ENCODE peak calls at places on chromosomes 5 and 9, in eight cellular contexts. O, P, B, E, M, V, S and Y are unnamed samples.

GRCh38 chr5:71782771-71783770 is 64.0 kb downstream of the CARTPT start:
- DNase-seq in P (peak; percentile 91), M (no peak), E (peak; percentile 85), S (peak; percentile 80), V (peak; percentile 69), B (no peak), O (peak; percentile 86), Y (peak; percentile 80)

GRCh38 chr9:75855509-75855908 is 35.0 kb upstream of the PCSK5 start:
- DNase-seq in O (no peak), S (no peak), V (no peak), P (no peak), B (no peak), M (peak; percentile 12), E (no peak), Y (no peak)

GRCh38 chr9:69047331-69047730 is 11.8 kb downstream of the FXN start:
- DNase-seq in M (no peak), S (no peak), B (no peak), V (no peak), P (no peak), O (no peak), E (no peak), Y (no peak)

GRCh38 chr5:170330568-170331054 is 33.0 kb upstream of the LCP2 start:
- DNase-seq in V (no peak), E (no peak), M (no peak), B (no peak), S (no peak), P (no peak), O (no peak), Y (peak; percentile 69)

GRCh38 chr9:98410185-98410697 is 154.8 kb upstream of the TBC1D2 start:
- DNase-seq in V (no peak), O (no peak), E (no peak), B (no peak), S (peak; percentile 22), P (no peak), M (no peak), Y (no peak)

GRCh38 chr9:16730162-16730561 is 140.3 kb downstream of the BNC2 start:
- DNase-seq in M (no peak), V (no peak), O (no peak), S (no peak), E (no peak), B (no peak), P (no peak), Y (no peak)

GRCh38 chr9:88772602-88773001 is 218.7 kb upstream of the S1PR3 start:
- DNase-seq in E (no peak), P (no peak), M (no peak), V (no peak), B (no peak), O (no peak), S (no peak), Y (no peak)

GRCh38 chr9:137064027-137064879 is 6.1 kb downstream of the SAPCD2 start:
- DNase-seq in O (no peak), M (no peak), V (peak; percentile 77), B (no peak), P (peak; percentile 81), E (no peak), S (peak; percentile 77), Y (no peak)

GRCh38 chr9:137085918-137086530 is 761 bp upstream of the MAN1B1 start:
- DNase-seq in P (no peak), M (no peak), V (peak; percentile 44), B (peak; percentile 40), E (peak; percentile 90), O (peak; percentile 65), S (peak; percentile 63), Y (no peak)

GRCh38 chr5:127076730-127077129 is 3.4 kb upstream of the C5orf63 start:
- DNase-seq in V (no peak), E (peak; percentile 66), S (no peak), O (no peak), M (peak; percentile 84), P (no peak), B (peak; percentile 50), Y (no peak)

DNA sequence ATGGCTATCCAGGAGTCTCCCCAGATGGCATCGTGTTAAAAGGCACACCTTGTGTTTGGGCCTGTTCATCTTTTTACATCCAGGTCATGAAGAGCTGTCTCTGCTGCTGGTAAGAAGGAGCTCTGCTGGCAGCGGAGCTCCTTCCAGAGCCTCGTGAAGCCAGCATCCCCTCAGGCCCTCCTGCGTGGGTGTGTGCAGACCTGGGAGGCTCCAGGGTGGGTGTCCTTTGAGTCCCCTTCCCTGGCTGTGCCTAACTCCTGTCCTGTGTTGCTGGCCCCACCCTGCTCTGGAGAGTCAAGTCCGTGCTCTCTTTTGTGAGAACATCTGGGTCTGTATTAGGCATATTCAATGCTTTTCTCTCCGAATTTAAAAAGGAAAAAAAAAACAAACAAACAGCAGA is 149.6 kb upstream of the IRX2 start:
- DNase-seq in S (no peak), P (no peak), E (no peak), O (peak; percentile 4), V (no peak), B (no peak), M (no peak), Y (peak; percentile 46)
- H3K27ac ChIP-seq in S (no peak overlapping the region), P (no peak overlapping the region), E (no peak overlapping the region), O (no peak overlapping the region), V (no peak overlapping the region), B (no peak overlapping the region), M (no peak overlapping the region), Y (no peak overlapping the region)

DNA sequence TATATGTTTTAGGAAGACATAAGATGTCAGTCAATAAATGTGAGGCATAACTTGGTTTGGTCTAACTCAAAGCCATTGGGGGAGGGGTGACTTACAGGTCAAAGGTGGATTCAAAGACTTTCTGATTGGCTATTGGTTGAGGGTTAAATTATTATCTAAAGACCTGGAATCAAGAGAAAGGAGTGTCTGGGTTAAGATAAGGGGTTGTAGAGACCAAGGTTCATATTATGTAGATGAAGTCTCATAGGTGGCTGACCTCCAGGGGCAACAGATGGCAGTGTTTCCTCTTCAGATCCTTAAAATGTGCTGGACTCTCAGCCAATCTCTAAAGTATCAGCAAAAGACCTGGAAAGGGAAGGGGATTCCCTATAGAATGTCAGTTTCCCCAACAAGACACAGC is 51.3 kb upstream of the MINAR2 start:
- DNase-seq in P (no peak), M (no peak), O (no peak), B (no peak), S (no peak), V (no peak), E (no peak), Y (no peak)
- TF ChIP-seq CTCF in P (no peak), M (no peak), O (no peak), B (no peak), S (no peak), V (no peak), E (no peak), Y (no peak)

GRCh38 chr5:178381206-178381605 is 148.6 kb upstream of the PHYKPL start:
- DNase-seq in E (peak; percentile 49), B (no peak), M (no peak), O (no peak), V (no peak), S (no peak), P (no peak), Y (no peak)
- H3K27ac ChIP-seq in E (no peak overlapping the region), B (no peak overlapping the region), M (no peak overlapping the region), O (no peak overlapping the region), V (no peak overlapping the region), S (no peak overlapping the region), P (no peak overlapping the region), Y (no peak overlapping the region)

GRCh38 chr5:53436480-53437191 is 43.8 kb upstream of the FST start:
- DNase-seq in E (no peak), B (no peak), M (no peak), S (no peak), O (no peak), V (no peak), P (no peak), Y (no peak)

GRCh38 chr5:53438079-53438478 is 42.4 kb upstream of the FST start:
- DNase-seq in V (no peak), M (no peak), S (no peak), E (peak; percentile 62), B (no peak), O (no peak), P (no peak), Y (no peak)

GRCh38 chr5:53434566-53434965 is 45.9 kb upstream of the FST start:
- DNase-seq in E (no peak), B (no peak), S (no peak), M (no peak), O (no peak), V (no peak), P (no peak), Y (no peak)

GRCh38 chr5:53442946-53443345 is 37.5 kb upstream of the FST start:
- DNase-seq in B (no peak), O (no peak), V (no peak), E (no peak), S (no peak), P (no peak), M (no peak), Y (no peak)

DNA sequence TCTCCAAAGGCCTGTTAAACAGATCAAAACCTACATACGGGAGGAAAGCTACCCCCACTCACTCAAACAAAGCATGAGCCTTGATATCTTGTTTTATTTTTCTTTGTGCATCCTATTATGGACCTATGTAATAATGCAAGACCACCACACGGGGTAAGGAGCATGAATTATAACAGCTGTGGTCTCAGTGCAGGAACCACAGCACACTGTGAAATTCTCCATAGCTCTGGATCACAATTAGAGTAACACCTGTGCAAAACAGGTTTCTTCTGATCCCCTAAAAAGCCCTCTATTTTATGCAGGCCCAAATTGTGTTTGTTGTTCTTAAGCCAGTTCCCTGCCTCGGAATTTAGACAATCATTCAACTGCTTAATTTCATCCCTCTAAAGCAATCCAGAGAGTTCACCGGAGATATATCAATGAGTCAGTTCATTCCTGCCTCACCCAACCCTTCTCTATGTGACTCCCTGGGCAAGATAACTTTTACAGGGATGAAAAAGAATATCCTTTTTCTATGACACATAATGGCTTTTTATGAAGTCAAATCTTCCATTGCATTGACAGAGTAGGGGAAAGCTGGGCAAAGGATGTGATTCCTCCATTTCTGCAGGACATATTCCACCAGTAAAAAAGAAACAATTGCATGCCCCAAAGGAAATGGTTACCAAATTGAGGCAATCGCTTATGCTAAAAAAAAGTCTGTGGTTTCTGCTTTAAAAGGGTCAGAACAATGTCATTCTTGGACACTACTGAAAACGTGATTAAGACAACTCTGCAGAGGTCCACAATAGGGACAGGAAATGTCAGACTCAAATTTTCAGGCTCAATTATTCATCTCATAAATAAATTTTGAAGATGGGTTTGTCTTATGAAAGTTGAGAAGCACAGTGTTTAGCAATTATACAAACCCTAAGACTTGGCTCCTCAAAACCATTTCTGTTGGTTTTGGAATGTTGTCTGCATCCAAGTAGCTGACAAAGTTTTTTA is 41.6 kb upstream of the FST start:
- DNase-seq in V (no peak), M (no peak), O (no peak), B (no peak), S (no peak), P (no peak), E (no peak), Y (no peak)
- TF ChIP-seq CTCF in V (no peak), M (no peak), O (no peak), B (no peak), S (no peak), P (no peak), E (no peak), Y (no peak)